ENCODE peak calls at places on chromosomes 12 and 14, in five cellular contexts. K, S, Y, F and J are unnamed samples. For H4K20me1, the result is how much of the 10 kb centered on the place peaks cover.

GRCh38 chr12:107405436-107405835 is 280.2 kb upstream of the PWP1 start:
- DNase-seq in K (no peak), F (no peak), Y (no peak), S (no peak), J (no peak)

GRCh38 chr14:77204457-77204796 is 22.8 kb downstream of the TMEM63C start:
- DNase-seq in S (no peak), Y (no peak), K (no peak), F (no peak), J (no peak)

GRCh38 chr12:62435337-62436163 is 31.1 kb upstream of the MON2 start:
- DNase-seq in S (peak), F (peak), K (peak), Y (peak), J (peak)

GRCh38 chr12:57626111-57626928 is 6.7 kb downstream of the B4GALNT1 start:
- DNase-seq in F (no peak), Y (no peak), K (no peak), S (no peak), J (no peak)

GRCh38 chr12:20624718-20625117 is 70.4 kb upstream of the SLCO1C1 start:
- DNase-seq in Y (peak), S (no peak), K (peak), F (peak), J (no peak)

GRCh38 chr12:93315907-93316622 is 61.7 kb upstream of the NUDT4 start:
- DNase-seq in F (no peak), S (no peak), K (peak), Y (peak), J (peak)

GRCh38 chr12:87274594-87275245 is 754.5 kb downstream of the C12orf50 start:
- DNase-seq in S (peak), F (peak), Y (peak), K (peak), J (peak)

GRCh38 chr14:106843376-106843775 is 1317.0 kb downstream of the TMEM121 start:
- DNase-seq in K (no peak), F (no peak), S (no peak), Y (no peak), J (no peak)

GRCh38 chr14:53109028-53109687 is 44.0 kb downstream of the DDHD1 start:
- DNase-seq in Y (peak), S (no peak), K (no peak), F (no peak), J (no peak)

GRCh38 chr12:15629108-15629507 is 160.1 kb downstream of the EPS8 start:
- DNase-seq in K (peak), S (peak), Y (peak), F (peak), J (peak)

GRCh38 chr12:69987453-69988102 is 162.6 kb downstream of the MYRFL start:
- DNase-seq in K (peak), S (peak), Y (peak), F (no peak), J (peak)

GRCh38 chr12:1593232-1594044 is 943 bp downstream of the FBXL14 start:
- DNase-seq in Y (peak), S (peak), K (no peak), F (peak), J (no peak)

GRCh38 chr12:53743277-53744129 is 8.3 kb downstream of the CISTR start:
- DNase-seq in Y (peak), F (peak), S (peak), K (peak), J (no peak)

GRCh38 chr14:47392351-47392750 is 283.1 kb downstream of the MDGA2 start:
- DNase-seq in Y (peak), S (no peak), F (no peak), K (no peak), J (peak)

GRCh38 chr12:3418609-3419469 is 72.2 kb upstream of the PRMT8 start:
- DNase-seq in K (no peak), S (no peak), F (no peak), Y (no peak), J (no peak)

GRCh38 chr14:86777950-86778602 is 1214.9 kb downstream of the GALC start:
- DNase-seq in F (no peak), Y (no peak), S (peak), K (peak), J (peak)

GRCh38 chr12:53601296-53601847 is 24.8 kb downstream of the ATF7 start:
- DNase-seq in F (no peak), S (no peak), K (no peak), Y (no peak), J (no peak)

GRCh38 chr12:45214739-45215418 is 1.0 kb upstream of the ANO6 start:
- DNase-seq in F (no peak), K (peak), S (no peak), Y (peak), J (peak)

GRCh38 chr12:77064891-77065360 is 443 bp downstream of the E2F7 start:
- DNase-seq in F (peak), K (no peak), Y (no peak), S (no peak), J (no peak)

GRCh38 chr12:56670836-56671235 is 17.2 kb downstream of the PTGES3 start:
- DNase-seq in K (no peak), S (no peak), F (no peak), Y (no peak), J (no peak)

GRCh38 chr14:78836777-78837176 is 666.6 kb downstream of the NRXN3 start:
- DNase-seq in Y (peak), S (peak), F (peak), K (peak), J (peak)

GRCh38 chr12:127054531-127054930 is 1212.4 kb upstream of the TMEM132C start:
- DNase-seq in K (no peak), F (no peak), Y (no peak), S (peak), J (peak)

GRCh38 chr14:39023939-39024871 is 78.8 kb downstream of the SEC23A start:
- DNase-seq in K (no peak), Y (no peak), S (no peak), F (no peak), J (no peak)

GRCh38 chr14:74478996-74479635 is 14.0 kb downstream of the NPC2 start:
- DNase-seq in Y (peak), S (no peak), F (peak), K (peak), J (no peak)

GRCh38 chr14:100348779-100349708 is 25.9 kb downstream of the SLC25A47 start:
- DNase-seq in Y (no peak), K (no peak), S (no peak), F (no peak), J (no peak)

GRCh38 chr14:85660243-85660922 is 130.4 kb downstream of the FLRT2 start:
- DNase-seq in K (no peak), F (no peak), Y (no peak), S (no peak), J (no peak)

GRCh38 chr12:52819731-52820510 is 6.0 kb upstream of the KRT4 start:
- DNase-seq in K (no peak), S (no peak), Y (no peak), F (peak), J (no peak)

GRCh38 chr14:103115845-103116572 is 7.3 kb upstream of the TNFAIP2 start:
- DNase-seq in Y (no peak), K (peak), S (peak), F (no peak), J (peak)

DNA sequence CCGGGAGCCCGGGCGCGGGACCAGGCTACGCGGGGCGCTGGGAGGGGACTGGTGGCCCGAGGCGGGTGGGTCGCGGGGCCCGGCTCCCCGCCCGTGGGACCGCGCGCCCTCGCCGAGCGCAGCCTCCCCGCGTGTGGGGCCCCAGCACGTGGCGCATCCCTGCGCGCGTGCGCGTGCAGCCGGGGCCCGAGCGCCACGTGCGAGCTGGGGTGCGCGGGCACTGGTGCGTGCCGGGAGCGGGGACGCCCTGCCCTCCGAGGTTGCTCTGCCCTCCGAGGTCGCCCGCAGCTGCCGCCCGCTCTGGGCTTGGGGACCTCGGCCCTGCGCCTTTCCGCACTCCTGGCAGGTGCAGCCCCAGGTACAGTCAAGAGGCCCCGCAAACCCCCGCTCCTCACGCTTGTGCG is 365 bp upstream of the CCDC88C start:
- DNase-seq in S (no peak), F (peak), Y (no peak), K (no peak), J (no peak)
- TF ChIP-seq CTCF in S (no peak), F (no peak), Y (no peak), K (no peak), J (no peak)

DNA sequence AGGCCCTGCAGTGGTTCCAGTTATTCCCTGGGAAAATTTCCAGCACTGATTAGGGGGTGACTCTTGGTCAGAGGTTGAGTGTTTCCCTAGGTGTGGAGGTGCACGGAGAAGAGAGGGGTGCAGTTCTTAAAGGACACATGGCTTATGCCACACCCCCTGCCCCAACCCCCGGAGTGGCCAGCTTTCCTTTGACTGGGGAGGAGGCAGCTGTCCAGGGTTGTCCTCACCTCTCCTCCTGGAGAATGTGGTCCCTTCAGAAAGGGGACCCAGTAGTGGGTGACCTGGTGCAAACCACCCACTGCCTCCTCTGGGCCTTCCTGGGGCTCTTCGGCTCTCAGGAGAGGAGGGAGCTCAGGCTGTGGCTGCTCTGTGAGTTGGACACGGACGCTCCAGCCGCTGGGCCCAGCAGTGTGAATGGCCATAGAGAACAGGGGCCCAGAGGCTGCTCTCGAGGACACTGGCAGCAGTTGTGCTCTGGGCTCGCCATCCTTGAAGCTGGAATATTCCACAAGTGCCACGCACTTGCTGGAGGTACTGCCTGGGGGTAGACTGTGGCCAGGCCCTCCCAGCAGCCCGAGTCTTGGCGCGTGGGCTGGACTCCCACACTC is 13.6 kb downstream of the PACS2 start:
- DNase-seq in S (no peak), F (no peak), Y (no peak), K (no peak), J (no peak)
- H3K9ac ChIP-seq in S (no peak), F (no peak), Y (no peak), K (no peak), J (no peak)

GRCh38 chr14:55062517-55063351 is 11.3 kb downstream of the MAPK1IP1L start:
- DNase-seq in Y (no peak), S (no peak), K (no peak), F (no peak), J (no peak)
- H4K20me1 ChIP-seq in Y (under half), S (under half), K (half or more), F (half or more), J (half or more)

DNA sequence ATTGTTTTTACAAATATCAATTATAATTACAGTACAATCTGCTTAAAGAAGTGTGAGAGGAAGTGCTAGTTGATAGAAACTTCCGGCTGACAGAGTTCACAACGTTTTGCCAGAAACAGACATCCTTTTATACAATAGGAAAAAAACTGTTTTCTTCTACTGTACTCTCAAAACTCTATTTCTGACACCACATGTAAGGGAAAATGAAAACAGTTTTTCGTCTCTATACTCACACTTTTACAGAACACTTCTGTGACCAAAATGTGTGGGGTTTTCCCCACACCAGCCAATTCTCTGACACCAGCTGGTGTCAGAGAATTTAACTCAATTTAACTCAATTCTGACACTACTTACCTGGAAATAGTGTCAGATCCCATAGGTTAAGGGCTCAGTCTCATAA is 24.2 kb upstream of the HIF1A start:
- DNase-seq in F (no peak), S (no peak), K (no peak), Y (peak), J (no peak)
- TF ChIP-seq CTCF in F (no peak), S (no peak), K (no peak), Y (no peak), J (no peak)